ENCODE peak calls at places on chromosomes 7 and 10, in four cellular contexts. F is AG04450, R is fibroblast of pulmonary artery, P is right lobe of liver. L is an unnamed sample.

GRCh38 chr7:120089968-120090367 is 183.0 kb upstream of the KCND2 start:
- DNase-seq in F (no peak), R (peak; percentile 45), P (no peak), L (no peak)

GRCh38 chr7:99679400-99680191 is at the start of gene CYP3A5:
- DNase-seq in F (no peak), P (peak; percentile 85), R (no peak), L (peak; percentile 27)

GRCh38 chr7:130821864-130822263 is 87.9 kb upstream of the KLF14 start:
- DNase-seq in P (no peak), R (no peak), F (no peak), L (no peak)

GRCh38 chr10:16915308-16915707 is 98.1 kb upstream of the RSU1 start:
- DNase-seq in F (no peak), R (no peak), P (no peak), L (no peak)

GRCh38 chr10:86364551-86365345 is 1.8 kb downstream of the GRID1 start:
- DNase-seq in F (no peak), P (peak; percentile 48), R (no peak), L (no peak)

GRCh38 chr10:94042001-94042813 is 48.5 kb downstream of the PLCE1 start:
- DNase-seq in R (peak; percentile 62), P (no peak), F (peak; percentile 18), L (no peak)

GRCh38 chr10:127990846-127991542 is 84.1 kb downstream of the PTPRE start:
- DNase-seq in F (no peak), R (peak; percentile 88), P (no peak), L (peak; percentile 99)

GRCh38 chr7:1588978-1589377 is 19.1 kb upstream of the PSMG3 start:
- DNase-seq in P (no peak), R (no peak), F (no peak), L (no peak)

GRCh38 chr7:134421998-134422397 is 36.9 kb downstream of the AKR1B1 start:
- DNase-seq in P (no peak), F (no peak), R (no peak), L (peak; percentile 22)

GRCh38 chr7:142864980-142865747 is 10.3 kb downstream of the EPHB6 start:
- DNase-seq in P (no peak), R (no peak), F (no peak), L (no peak)

GRCh38 chr10:3136336-3136735 is 36.2 kb downstream of the PITRM1 start:
- DNase-seq in F (no peak), P (peak; percentile 23), R (no peak), L (no peak)

GRCh38 chr7:39650676-39651075 is 27.3 kb downstream of the RALA start:
- DNase-seq in R (peak; percentile 72), F (peak; percentile 18), P (no peak), L (no peak)

GRCh38 chr7:125529237-125529636 is 599.6 kb upstream of the POT1 start:
- DNase-seq in P (no peak), F (no peak), R (no peak), L (peak; percentile 29)

GRCh38 chr7:94655562-94655883 is 410 bp downstream of the SGCE start:
- DNase-seq in P (no peak), R (no peak), F (no peak), L (no peak)

GRCh38 chr10:114408112-114408967 is 4.0 kb upstream of the AFAP1L2 start:
- DNase-seq in P (no peak), R (no peak), F (no peak), L (no peak)

GRCh38 chr7:66905689-66906088 is 15.3 kb upstream of the TMEM248 start:
- DNase-seq in R (no peak), P (no peak), F (no peak), L (no peak)
- TF ChIP-seq CTCF in R (peak; percentile 32), P (no peak), F (peak; percentile 29), L (peak; percentile 38)

DNA sequence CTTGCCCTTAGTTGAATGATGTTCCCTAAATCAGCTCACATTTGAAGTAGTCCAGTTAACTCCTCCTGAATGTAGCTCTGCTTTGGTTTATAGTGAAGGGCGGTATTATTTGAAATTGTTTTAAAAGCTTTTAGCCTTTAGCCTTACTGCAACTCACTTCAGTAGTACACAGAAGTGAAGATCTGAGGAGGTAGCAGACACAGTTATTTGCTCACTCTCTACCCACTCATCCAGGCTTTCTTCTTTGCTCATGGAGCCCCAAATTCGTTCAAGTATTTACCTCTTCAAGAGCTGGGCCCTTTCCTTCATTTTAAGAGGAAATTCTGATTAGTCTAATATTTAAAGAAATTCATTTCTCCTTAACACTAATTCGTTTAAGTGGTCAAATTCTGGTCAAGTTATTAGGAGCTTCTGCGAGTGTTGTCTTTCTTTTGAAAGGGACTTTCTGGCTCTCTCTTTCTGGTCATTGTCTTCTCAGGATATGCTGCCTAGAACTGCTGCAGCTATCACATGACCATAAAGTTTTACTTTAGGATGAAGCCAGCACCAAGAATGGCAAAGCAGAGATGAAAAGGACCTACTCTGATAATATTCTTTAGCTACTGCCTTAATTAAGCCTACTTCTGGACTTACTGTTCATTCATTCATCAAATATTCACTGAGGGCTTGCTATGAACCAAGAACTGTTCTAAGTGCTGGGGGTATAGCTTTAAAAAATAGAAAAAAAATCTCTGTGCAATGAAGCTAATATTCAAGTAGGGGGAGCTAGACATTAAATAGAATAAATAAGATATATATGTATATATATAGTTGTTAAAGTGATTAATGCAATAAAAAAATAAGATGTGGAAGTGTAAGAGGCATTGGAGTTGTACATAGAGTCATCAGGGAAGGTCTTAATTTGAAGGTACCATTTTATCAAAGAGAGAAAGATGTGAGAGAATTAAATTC is 180.9 kb upstream of the AGR3 start:
- DNase-seq in R (peak; percentile 42), P (no peak), F (no peak), L (no peak)
- TF ChIP-seq CTCF in R (peak; percentile 34), P (peak; percentile 9), F (peak; percentile 43), L (peak; percentile 28)

DNA sequence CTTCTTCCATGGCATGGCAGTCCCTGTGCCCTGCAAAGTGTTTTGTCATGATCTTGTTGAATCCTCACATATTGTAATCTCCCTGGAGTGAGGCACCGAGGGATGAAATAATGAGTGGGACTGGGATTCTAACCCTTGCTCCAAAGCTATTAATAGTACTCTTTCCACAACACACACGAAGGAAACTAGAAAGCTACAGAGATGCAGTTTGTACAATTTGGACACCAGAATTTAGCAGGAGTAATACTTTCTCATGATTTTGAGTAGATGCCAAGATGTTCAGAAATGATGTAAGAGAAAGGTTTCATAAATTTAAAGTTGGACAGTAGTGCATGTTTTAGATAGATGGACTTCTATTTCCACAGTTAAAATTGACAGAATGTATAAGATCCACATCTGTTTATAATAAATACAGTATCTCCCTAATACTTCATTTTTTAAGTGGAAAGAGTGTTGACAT is 46.4 kb downstream of the PRR15 start:
- DNase-seq in P (no peak), R (peak; percentile 44), F (no peak), L (no peak)
- TF ChIP-seq CTCF in P (no peak), R (no peak), F (no peak), L (no peak)

GRCh38 chr10:103053659-103054581 is 135.8 kb downstream of the CNNM2 start:
- DNase-seq in R (peak; percentile 79), F (peak; percentile 45), P (peak; percentile 86), L (peak; percentile 37)
- TF ChIP-seq CTCF in R (peak; percentile 55), F (peak; percentile 63), P (peak; percentile 34), L (peak; percentile 63)

GRCh38 chr10:24974978-24975377 is 22.6 kb upstream of the PRTFDC1 start:
- DNase-seq in F (no peak), P (no peak), R (peak; percentile 96), L (no peak)
- TF ChIP-seq CTCF in F (peak; percentile 39), P (no peak), R (peak; percentile 38), L (no peak)

GRCh38 chr10:75103881-75104686 is 7.4 kb upstream of the SAMD8 start:
- DNase-seq in R (no peak), P (no peak), F (no peak), L (no peak)

GRCh38 chr10:75106242-75106641 is 5.2 kb upstream of the SAMD8 start:
- DNase-seq in F (no peak), R (no peak), P (no peak), L (no peak)

GRCh38 chr10:75105576-75106197 is 5.8 kb upstream of the SAMD8 start:
- DNase-seq in R (no peak), P (no peak), F (no peak), L (no peak)

GRCh38 chr10:75102830-75103673 is 8.4 kb upstream of the SAMD8 start:
- DNase-seq in P (no peak), F (no peak), R (no peak), L (no peak)

GRCh38 chr10:75104842-75105241 is 6.6 kb upstream of the SAMD8 start:
- DNase-seq in P (no peak), F (no peak), R (no peak), L (no peak)
- TF ChIP-seq CTCF in P (no peak), F (no peak), R (no peak), L (no peak)

GRCh38 chr10:90138844-90139243 is 437.5 kb downstream of the KIF20B start:
- DNase-seq in P (no peak), R (peak; percentile 38), F (no peak), L (no peak)
- TF ChIP-seq CTCF in P (peak; percentile 20), R (peak; percentile 55), F (peak; percentile 22), L (peak; percentile 64)

GRCh38 chr10:69318087-69318996 is 40.0 kb downstream of the HK1 start:
- DNase-seq in F (no peak), P (peak; percentile 88), R (peak; percentile 77), L (no peak)
- TF ChIP-seq CTCF in F (no peak), P (no peak), R (no peak), L (no peak)

GRCh38 chr7:13414661-13415105 is 574.8 kb downstream of the ETV1 start:
- DNase-seq in R (no peak), F (no peak), P (no peak), L (no peak)
- TF ChIP-seq CTCF in R (no peak), F (no peak), P (no peak), L (no peak)

L was measured in epithelial cell of proximal tubule.